ENCODE peak calls at places on chromosomes 7 and 10, in ten cellular contexts. One of them, this sample, is unnamed.

GRCh38 chr7:23114854-23115253 is 9.3 kb downstream of the KLHL7 start:
- DNase-seq in HEK293T: no peak
- DNase-seq in NCI-H1105: no peak
- DNase-seq in stimulated activated CD4-positive, alpha-beta T cell treated with anti-CD3 and anti-CD28 coated beads, Interleukin-1b, Interleukin-23, amount 100 ng/mL, for 4 hours: no peak
- DNase-seq in T-helper 2 cell: no peak
- DNase-seq in NCI-H748 treated with DMSO at 0.1 percent for 48 hours: no peak
- DNase-seq in cortex of kidney: no peak
- DNase-seq in CD4-positive, alpha-beta T cell: no peak
- DNase-seq in anterior cingulate cortex: no peak
- DNase-seq in naive thymus-derived CD4-positive, alpha-beta T cell: no peak
- DNase-seq in this sample: no peak

GRCh38 chr7:50119815-50120637 is 27.0 kb upstream of the ZPBP start:
- DNase-seq in HEK293T: peak
- DNase-seq in NCI-H1105: no peak
- DNase-seq in stimulated activated CD4-positive, alpha-beta T cell treated with anti-CD3 and anti-CD28 coated beads, Interleukin-1b, Interleukin-23, amount 100 ng/mL, for 4 hours: peak
- DNase-seq in T-helper 2 cell: peak
- DNase-seq in NCI-H748 treated with DMSO at 0.1 percent for 48 hours: no peak
- DNase-seq in cortex of kidney: no peak
- DNase-seq in CD4-positive, alpha-beta T cell: peak
- DNase-seq in anterior cingulate cortex: no peak
- DNase-seq in naive thymus-derived CD4-positive, alpha-beta T cell: peak
- DNase-seq in this sample: peak

GRCh38 chr7:132152490-132152889 is 423.8 kb downstream of the PLXNA4 start:
- DNase-seq in HEK293T: no peak
- DNase-seq in NCI-H1105: no peak
- DNase-seq in stimulated activated CD4-positive, alpha-beta T cell treated with anti-CD3 and anti-CD28 coated beads, Interleukin-1b, Interleukin-23, amount 100 ng/mL, for 4 hours: no peak
- DNase-seq in T-helper 2 cell: no peak
- DNase-seq in NCI-H748 treated with DMSO at 0.1 percent for 48 hours: no peak
- DNase-seq in cortex of kidney: no peak
- DNase-seq in CD4-positive, alpha-beta T cell: no peak
- DNase-seq in anterior cingulate cortex: no peak
- DNase-seq in naive thymus-derived CD4-positive, alpha-beta T cell: no peak
- DNase-seq in this sample: no peak

GRCh38 chr10:98414932-98415709 is at the start of gene PYROXD2:
- DNase-seq in HEK293T: peak
- DNase-seq in NCI-H1105: peak
- DNase-seq in stimulated activated CD4-positive, alpha-beta T cell treated with anti-CD3 and anti-CD28 coated beads, Interleukin-1b, Interleukin-23, amount 100 ng/mL, for 4 hours: peak
- DNase-seq in T-helper 2 cell: peak
- DNase-seq in NCI-H748 treated with DMSO at 0.1 percent for 48 hours: peak
- DNase-seq in cortex of kidney: no peak
- DNase-seq in CD4-positive, alpha-beta T cell: peak
- DNase-seq in anterior cingulate cortex: peak
- DNase-seq in naive thymus-derived CD4-positive, alpha-beta T cell: peak
- DNase-seq in this sample: peak

GRCh38 chr10:49113741-49114141 is 1.6 kb downstream of the VSTM4 start:
- DNase-seq in HEK293T: no peak
- DNase-seq in NCI-H1105: no peak
- DNase-seq in stimulated activated CD4-positive, alpha-beta T cell treated with anti-CD3 and anti-CD28 coated beads, Interleukin-1b, Interleukin-23, amount 100 ng/mL, for 4 hours: no peak
- DNase-seq in T-helper 2 cell: no peak
- DNase-seq in NCI-H748 treated with DMSO at 0.1 percent for 48 hours: no peak
- DNase-seq in cortex of kidney: no peak
- DNase-seq in CD4-positive, alpha-beta T cell: no peak
- DNase-seq in anterior cingulate cortex: no peak
- DNase-seq in naive thymus-derived CD4-positive, alpha-beta T cell: no peak
- DNase-seq in this sample: no peak

GRCh38 chr10:11175823-11176243 is 158.2 kb downstream of the CELF2 start:
- DNase-seq in HEK293T: no peak
- DNase-seq in NCI-H1105: no peak
- DNase-seq in stimulated activated CD4-positive, alpha-beta T cell treated with anti-CD3 and anti-CD28 coated beads, Interleukin-1b, Interleukin-23, amount 100 ng/mL, for 4 hours: no peak
- DNase-seq in T-helper 2 cell: no peak
- DNase-seq in NCI-H748 treated with DMSO at 0.1 percent for 48 hours: no peak
- DNase-seq in cortex of kidney: no peak
- DNase-seq in CD4-positive, alpha-beta T cell: no peak
- DNase-seq in anterior cingulate cortex: no peak
- DNase-seq in naive thymus-derived CD4-positive, alpha-beta T cell: no peak
- DNase-seq in this sample: no peak

GRCh38 chr10:124691448-124692435 is 52.4 kb downstream of the FAM53B start:
- DNase-seq in HEK293T: no peak
- DNase-seq in NCI-H1105: no peak
- DNase-seq in stimulated activated CD4-positive, alpha-beta T cell treated with anti-CD3 and anti-CD28 coated beads, Interleukin-1b, Interleukin-23, amount 100 ng/mL, for 4 hours: no peak
- DNase-seq in T-helper 2 cell: no peak
- DNase-seq in NCI-H748 treated with DMSO at 0.1 percent for 48 hours: no peak
- DNase-seq in cortex of kidney: no peak
- DNase-seq in CD4-positive, alpha-beta T cell: no peak
- DNase-seq in anterior cingulate cortex: no peak
- DNase-seq in naive thymus-derived CD4-positive, alpha-beta T cell: no peak
- DNase-seq in this sample: no peak

GRCh38 chr7:108079291-108080057 is 50.7 kb downstream of the LAMB4 start:
- DNase-seq in HEK293T: no peak
- DNase-seq in NCI-H1105: no peak
- DNase-seq in stimulated activated CD4-positive, alpha-beta T cell treated with anti-CD3 and anti-CD28 coated beads, Interleukin-1b, Interleukin-23, amount 100 ng/mL, for 4 hours: no peak
- DNase-seq in T-helper 2 cell: no peak
- DNase-seq in NCI-H748 treated with DMSO at 0.1 percent for 48 hours: no peak
- DNase-seq in cortex of kidney: no peak
- DNase-seq in CD4-positive, alpha-beta T cell: no peak
- DNase-seq in anterior cingulate cortex: no peak
- DNase-seq in naive thymus-derived CD4-positive, alpha-beta T cell: no peak
- DNase-seq in this sample: peak

GRCh38 chr7:35003679-35004278 is 33.5 kb downstream of the DPY19L1 start:
- DNase-seq in HEK293T: no peak
- DNase-seq in NCI-H1105: no peak
- DNase-seq in stimulated activated CD4-positive, alpha-beta T cell treated with anti-CD3 and anti-CD28 coated beads, Interleukin-1b, Interleukin-23, amount 100 ng/mL, for 4 hours: no peak
- DNase-seq in T-helper 2 cell: no peak
- DNase-seq in NCI-H748 treated with DMSO at 0.1 percent for 48 hours: no peak
- DNase-seq in cortex of kidney: no peak
- DNase-seq in CD4-positive, alpha-beta T cell: no peak
- DNase-seq in anterior cingulate cortex: peak
- DNase-seq in naive thymus-derived CD4-positive, alpha-beta T cell: no peak
- DNase-seq in this sample: peak

GRCh38 chr7:30352169-30352568 is 67.8 kb downstream of the ZNRF2 start:
- DNase-seq in HEK293T: no peak
- DNase-seq in NCI-H1105: no peak
- DNase-seq in stimulated activated CD4-positive, alpha-beta T cell treated with anti-CD3 and anti-CD28 coated beads, Interleukin-1b, Interleukin-23, amount 100 ng/mL, for 4 hours: no peak
- DNase-seq in T-helper 2 cell: no peak
- DNase-seq in NCI-H748 treated with DMSO at 0.1 percent for 48 hours: no peak
- DNase-seq in cortex of kidney: no peak
- DNase-seq in CD4-positive, alpha-beta T cell: no peak
- DNase-seq in anterior cingulate cortex: no peak
- DNase-seq in naive thymus-derived CD4-positive, alpha-beta T cell: peak
- DNase-seq in this sample: no peak

GRCh38 chr7:95725170-95725569 is 47.2 kb upstream of the DYNC1I1 start:
- DNase-seq in HEK293T: no peak
- DNase-seq in NCI-H1105: peak
- DNase-seq in stimulated activated CD4-positive, alpha-beta T cell treated with anti-CD3 and anti-CD28 coated beads, Interleukin-1b, Interleukin-23, amount 100 ng/mL, for 4 hours: no peak
- DNase-seq in T-helper 2 cell: no peak
- DNase-seq in NCI-H748 treated with DMSO at 0.1 percent for 48 hours: peak
- DNase-seq in cortex of kidney: no peak
- DNase-seq in CD4-positive, alpha-beta T cell: no peak
- DNase-seq in anterior cingulate cortex: no peak
- DNase-seq in naive thymus-derived CD4-positive, alpha-beta T cell: no peak
- DNase-seq in this sample: peak

GRCh38 chr7:77538186-77538907 is 1.3 kb downstream of the PTPN12 start:
- DNase-seq in HEK293T: peak
- DNase-seq in NCI-H1105: peak
- DNase-seq in stimulated activated CD4-positive, alpha-beta T cell treated with anti-CD3 and anti-CD28 coated beads, Interleukin-1b, Interleukin-23, amount 100 ng/mL, for 4 hours: no peak
- DNase-seq in T-helper 2 cell: no peak
- DNase-seq in NCI-H748 treated with DMSO at 0.1 percent for 48 hours: peak
- DNase-seq in cortex of kidney: no peak
- DNase-seq in CD4-positive, alpha-beta T cell: no peak
- DNase-seq in anterior cingulate cortex: peak
- DNase-seq in naive thymus-derived CD4-positive, alpha-beta T cell: no peak
- DNase-seq in this sample: peak

GRCh38 chr7:128962837-128963236 is 25.1 kb downstream of the IRF5 start:
- DNase-seq in HEK293T: no peak
- DNase-seq in NCI-H1105: no peak
- DNase-seq in stimulated activated CD4-positive, alpha-beta T cell treated with anti-CD3 and anti-CD28 coated beads, Interleukin-1b, Interleukin-23, amount 100 ng/mL, for 4 hours: no peak
- DNase-seq in T-helper 2 cell: no peak
- DNase-seq in NCI-H748 treated with DMSO at 0.1 percent for 48 hours: no peak
- DNase-seq in cortex of kidney: no peak
- DNase-seq in CD4-positive, alpha-beta T cell: no peak
- DNase-seq in anterior cingulate cortex: no peak
- DNase-seq in naive thymus-derived CD4-positive, alpha-beta T cell: no peak
- DNase-seq in this sample: no peak

GRCh38 chr10:9850415-9850814 is 1167.3 kb upstream of the CELF2 start:
- DNase-seq in HEK293T: no peak
- DNase-seq in NCI-H1105: no peak
- DNase-seq in stimulated activated CD4-positive, alpha-beta T cell treated with anti-CD3 and anti-CD28 coated beads, Interleukin-1b, Interleukin-23, amount 100 ng/mL, for 4 hours: no peak
- DNase-seq in T-helper 2 cell: no peak
- DNase-seq in NCI-H748 treated with DMSO at 0.1 percent for 48 hours: no peak
- DNase-seq in cortex of kidney: no peak
- DNase-seq in CD4-positive, alpha-beta T cell: no peak
- DNase-seq in anterior cingulate cortex: no peak
- DNase-seq in naive thymus-derived CD4-positive, alpha-beta T cell: no peak
- DNase-seq in this sample: no peak

GRCh38 chr10:95346715-95347401 is 56.1 kb upstream of the PDLIM1 start:
- DNase-seq in HEK293T: no peak
- DNase-seq in NCI-H1105: no peak
- DNase-seq in stimulated activated CD4-positive, alpha-beta T cell treated with anti-CD3 and anti-CD28 coated beads, Interleukin-1b, Interleukin-23, amount 100 ng/mL, for 4 hours: no peak
- DNase-seq in T-helper 2 cell: no peak
- DNase-seq in NCI-H748 treated with DMSO at 0.1 percent for 48 hours: no peak
- DNase-seq in cortex of kidney: no peak
- DNase-seq in CD4-positive, alpha-beta T cell: no peak
- DNase-seq in anterior cingulate cortex: no peak
- DNase-seq in naive thymus-derived CD4-positive, alpha-beta T cell: no peak
- DNase-seq in this sample: no peak

GRCh38 chr10:89327803-89328441 is at the start of gene IFIT3:
- DNase-seq in HEK293T: peak
- DNase-seq in NCI-H1105: no peak
- DNase-seq in stimulated activated CD4-positive, alpha-beta T cell treated with anti-CD3 and anti-CD28 coated beads, Interleukin-1b, Interleukin-23, amount 100 ng/mL, for 4 hours: no peak
- DNase-seq in T-helper 2 cell: no peak
- DNase-seq in NCI-H748 treated with DMSO at 0.1 percent for 48 hours: no peak
- DNase-seq in cortex of kidney: no peak
- DNase-seq in CD4-positive, alpha-beta T cell: no peak
- DNase-seq in anterior cingulate cortex: no peak
- DNase-seq in naive thymus-derived CD4-positive, alpha-beta T cell: peak
- DNase-seq in this sample: no peak

GRCh38 chr7:135770139-135770710 is 21.6 kb upstream of the FAM180A start:
- DNase-seq in HEK293T: no peak
- DNase-seq in NCI-H1105: no peak
- DNase-seq in stimulated activated CD4-positive, alpha-beta T cell treated with anti-CD3 and anti-CD28 coated beads, Interleukin-1b, Interleukin-23, amount 100 ng/mL, for 4 hours: no peak
- DNase-seq in T-helper 2 cell: no peak
- DNase-seq in NCI-H748 treated with DMSO at 0.1 percent for 48 hours: no peak
- DNase-seq in cortex of kidney: no peak
- DNase-seq in CD4-positive, alpha-beta T cell: no peak
- DNase-seq in anterior cingulate cortex: no peak
- DNase-seq in naive thymus-derived CD4-positive, alpha-beta T cell: no peak
- DNase-seq in this sample: no peak

GRCh38 chr7:137169282-137169698 is 174.2 kb downstream of the PTN start:
- DNase-seq in HEK293T: peak
- DNase-seq in NCI-H1105: peak
- DNase-seq in stimulated activated CD4-positive, alpha-beta T cell treated with anti-CD3 and anti-CD28 coated beads, Interleukin-1b, Interleukin-23, amount 100 ng/mL, for 4 hours: no peak
- DNase-seq in T-helper 2 cell: no peak
- DNase-seq in NCI-H748 treated with DMSO at 0.1 percent for 48 hours: peak
- DNase-seq in cortex of kidney: no peak
- DNase-seq in CD4-positive, alpha-beta T cell: no peak
- DNase-seq in anterior cingulate cortex: peak
- DNase-seq in naive thymus-derived CD4-positive, alpha-beta T cell: no peak
- DNase-seq in this sample: peak

GRCh38 chr10:103281753-103282152 is 4.8 kb downstream of the INA start:
- DNase-seq in HEK293T: peak
- DNase-seq in NCI-H1105: peak
- DNase-seq in stimulated activated CD4-positive, alpha-beta T cell treated with anti-CD3 and anti-CD28 coated beads, Interleukin-1b, Interleukin-23, amount 100 ng/mL, for 4 hours: no peak
- DNase-seq in T-helper 2 cell: no peak
- DNase-seq in NCI-H748 treated with DMSO at 0.1 percent for 48 hours: peak
- DNase-seq in cortex of kidney: no peak
- DNase-seq in CD4-positive, alpha-beta T cell: no peak
- DNase-seq in anterior cingulate cortex: peak
- DNase-seq in naive thymus-derived CD4-positive, alpha-beta T cell: no peak
- DNase-seq in this sample: peak

GRCh38 chr7:33107136-33108066 is 1.8 kb downstream of the RP9 start:
- DNase-seq in HEK293T: peak
- DNase-seq in NCI-H1105: peak
- DNase-seq in stimulated activated CD4-positive, alpha-beta T cell treated with anti-CD3 and anti-CD28 coated beads, Interleukin-1b, Interleukin-23, amount 100 ng/mL, for 4 hours: no peak
- DNase-seq in T-helper 2 cell: no peak
- DNase-seq in NCI-H748 treated with DMSO at 0.1 percent for 48 hours: peak
- DNase-seq in cortex of kidney: no peak
- DNase-seq in CD4-positive, alpha-beta T cell: no peak
- DNase-seq in anterior cingulate cortex: no peak
- DNase-seq in naive thymus-derived CD4-positive, alpha-beta T cell: peak
- DNase-seq in this sample: peak

GRCh38 chr10:78458983-78459638 is 425.4 kb downstream of the RPS24 start:
- DNase-seq in HEK293T: no peak
- DNase-seq in NCI-H1105: peak
- DNase-seq in stimulated activated CD4-positive, alpha-beta T cell treated with anti-CD3 and anti-CD28 coated beads, Interleukin-1b, Interleukin-23, amount 100 ng/mL, for 4 hours: no peak
- DNase-seq in T-helper 2 cell: no peak
- DNase-seq in NCI-H748 treated with DMSO at 0.1 percent for 48 hours: peak
- DNase-seq in cortex of kidney: no peak
- DNase-seq in CD4-positive, alpha-beta T cell: no peak
- DNase-seq in anterior cingulate cortex: no peak
- DNase-seq in naive thymus-derived CD4-positive, alpha-beta T cell: no peak
- DNase-seq in this sample: no peak

GRCh38 chr7:30764030-30764991 is 6.9 kb upstream of the MINDY4 start:
- DNase-seq in HEK293T: no peak
- DNase-seq in NCI-H1105: no peak
- DNase-seq in stimulated activated CD4-positive, alpha-beta T cell treated with anti-CD3 and anti-CD28 coated beads, Interleukin-1b, Interleukin-23, amount 100 ng/mL, for 4 hours: no peak
- DNase-seq in T-helper 2 cell: no peak
- DNase-seq in NCI-H748 treated with DMSO at 0.1 percent for 48 hours: no peak
- DNase-seq in cortex of kidney: no peak
- DNase-seq in CD4-positive, alpha-beta T cell: no peak
- DNase-seq in anterior cingulate cortex: no peak
- DNase-seq in naive thymus-derived CD4-positive, alpha-beta T cell: no peak
- DNase-seq in this sample: no peak

GRCh38 chr7:113392841-113393540 is 274.6 kb upstream of the SMIM30 start:
- DNase-seq in HEK293T: no peak
- DNase-seq in NCI-H1105: no peak
- DNase-seq in stimulated activated CD4-positive, alpha-beta T cell treated with anti-CD3 and anti-CD28 coated beads, Interleukin-1b, Interleukin-23, amount 100 ng/mL, for 4 hours: no peak
- DNase-seq in T-helper 2 cell: no peak
- DNase-seq in NCI-H748 treated with DMSO at 0.1 percent for 48 hours: no peak
- DNase-seq in cortex of kidney: no peak
- DNase-seq in CD4-positive, alpha-beta T cell: no peak
- DNase-seq in anterior cingulate cortex: no peak
- DNase-seq in naive thymus-derived CD4-positive, alpha-beta T cell: no peak
- DNase-seq in this sample: peak

GRCh38 chr10:17061418-17061817 is 68.2 kb downstream of the CUBN start:
- DNase-seq in HEK293T: no peak
- DNase-seq in NCI-H1105: no peak
- DNase-seq in stimulated activated CD4-positive, alpha-beta T cell treated with anti-CD3 and anti-CD28 coated beads, Interleukin-1b, Interleukin-23, amount 100 ng/mL, for 4 hours: no peak
- DNase-seq in T-helper 2 cell: no peak
- DNase-seq in NCI-H748 treated with DMSO at 0.1 percent for 48 hours: no peak
- DNase-seq in cortex of kidney: no peak
- DNase-seq in CD4-positive, alpha-beta T cell: no peak
- DNase-seq in anterior cingulate cortex: no peak
- DNase-seq in naive thymus-derived CD4-positive, alpha-beta T cell: no peak
- DNase-seq in this sample: no peak

GRCh38 chr10:121510201-121510771 is 88.0 kb downstream of the FGFR2 start:
- DNase-seq in HEK293T: no peak
- DNase-seq in NCI-H1105: no peak
- DNase-seq in stimulated activated CD4-positive, alpha-beta T cell treated with anti-CD3 and anti-CD28 coated beads, Interleukin-1b, Interleukin-23, amount 100 ng/mL, for 4 hours: no peak
- DNase-seq in T-helper 2 cell: no peak
- DNase-seq in NCI-H748 treated with DMSO at 0.1 percent for 48 hours: no peak
- DNase-seq in cortex of kidney: no peak
- DNase-seq in CD4-positive, alpha-beta T cell: no peak
- DNase-seq in anterior cingulate cortex: no peak
- DNase-seq in naive thymus-derived CD4-positive, alpha-beta T cell: no peak
- DNase-seq in this sample: no peak

GRCh38 chr10:124612611-124613498 is 131.3 kb downstream of the FAM53B start:
- DNase-seq in HEK293T: no peak
- DNase-seq in NCI-H1105: no peak
- DNase-seq in stimulated activated CD4-positive, alpha-beta T cell treated with anti-CD3 and anti-CD28 coated beads, Interleukin-1b, Interleukin-23, amount 100 ng/mL, for 4 hours: no peak
- DNase-seq in T-helper 2 cell: peak
- DNase-seq in NCI-H748 treated with DMSO at 0.1 percent for 48 hours: no peak
- DNase-seq in cortex of kidney: no peak
- DNase-seq in CD4-positive, alpha-beta T cell: no peak
- DNase-seq in anterior cingulate cortex: no peak
- DNase-seq in naive thymus-derived CD4-positive, alpha-beta T cell: no peak
- DNase-seq in this sample: peak

GRCh38 chr7:150389532-150389816 is 10.3 kb downstream of the ZNF775 start:
- DNase-seq in HEK293T: no peak
- DNase-seq in NCI-H1105: no peak
- DNase-seq in stimulated activated CD4-positive, alpha-beta T cell treated with anti-CD3 and anti-CD28 coated beads, Interleukin-1b, Interleukin-23, amount 100 ng/mL, for 4 hours: no peak
- DNase-seq in T-helper 2 cell: no peak
- DNase-seq in NCI-H748 treated with DMSO at 0.1 percent for 48 hours: no peak
- DNase-seq in cortex of kidney: no peak
- DNase-seq in CD4-positive, alpha-beta T cell: no peak
- DNase-seq in anterior cingulate cortex: no peak
- DNase-seq in naive thymus-derived CD4-positive, alpha-beta T cell: no peak
- DNase-seq in this sample: no peak

GRCh38 chr7:77288676-77289320 is 89.2 kb upstream of the FGL2 start:
- DNase-seq in HEK293T: no peak
- DNase-seq in NCI-H1105: no peak
- DNase-seq in stimulated activated CD4-positive, alpha-beta T cell treated with anti-CD3 and anti-CD28 coated beads, Interleukin-1b, Interleukin-23, amount 100 ng/mL, for 4 hours: no peak
- DNase-seq in T-helper 2 cell: no peak
- DNase-seq in NCI-H748 treated with DMSO at 0.1 percent for 48 hours: no peak
- DNase-seq in cortex of kidney: no peak
- DNase-seq in CD4-positive, alpha-beta T cell: no peak
- DNase-seq in anterior cingulate cortex: no peak
- DNase-seq in naive thymus-derived CD4-positive, alpha-beta T cell: no peak
- DNase-seq in this sample: no peak

This sample was measured in NCI-H82.